ENCODE peak calls at places on chromosome 6, in seven cellular contexts. T is GM13977, S is WTC11, P is choroid plexus epithelial cell, N is BJ, G is heart left ventricle, O is GM12864. V is an unnamed sample.

GRCh38 chr6:3625161-3625979 is 126.1 kb downstream of the PXDC1 start:
- DNase-seq in T (no peak), S (no peak), P (no peak), N (no peak), G (no peak), O (no peak), V (no peak)

GRCh38 chr6:130459316-130459715 is 93.5 kb downstream of the TMEM200A start:
- DNase-seq in T (no peak), S (no peak), P (no peak), N (no peak), G (no peak), O (no peak), V (no peak)

GRCh38 chr6:158475344-158476302 is 84.3 kb upstream of the TMEM181 start:
- DNase-seq in T (peak), S (no peak), P (peak), N (peak), G (no peak), O (peak), V (no peak)

GRCh38 chr6:108446629-108447150 is 114.0 kb upstream of the FOXO3 start:
- DNase-seq in T (no peak), S (no peak), P (peak), N (no peak), G (no peak), O (no peak), V (no peak)

GRCh38 chr6:6057442-6058053 is 50.8 kb upstream of the NRN1 start:
- DNase-seq in T (peak), S (no peak), P (peak), N (no peak), G (no peak), O (peak), V (peak)

GRCh38 chr6:7176208-7176607 is 68.4 kb downstream of the RREB1 start:
- DNase-seq in T (no peak), S (peak), P (no peak), N (no peak), G (peak), O (no peak), V (no peak)

GRCh38 chr6:73579851-73580246 is 59.0 kb upstream of the EEF1A1 start:
- DNase-seq in T (no peak), S (no peak), P (peak), N (peak), G (peak), O (no peak), V (peak)

GRCh38 chr6:168877821-168878282 is 375.8 kb downstream of the THBS2 start:
- DNase-seq in T (no peak), S (no peak), P (no peak), N (no peak), G (no peak), O (no peak), V (no peak)

GRCh38 chr6:34237722-34238506 is 1.2 kb downstream of the HMGA1 start:
- DNase-seq in T (peak), S (peak), P (peak), N (no peak), G (no peak), O (no peak), V (peak)

GRCh38 chr6:126267621-126268020 is 72.3 kb upstream of the CENPW start:
- DNase-seq in T (no peak), S (no peak), P (peak), N (no peak), G (no peak), O (no peak), V (no peak)

GRCh38 chr6:168404560-168404959 is 36.4 kb upstream of the SMOC2 start:
- DNase-seq in T (no peak), S (no peak), P (no peak), N (no peak), G (no peak), O (no peak), V (no peak)

GRCh38 chr6:163370807-163371206 is 43.7 kb upstream of the QKI start:
- DNase-seq in T (no peak), S (no peak), P (no peak), N (no peak), G (no peak), O (no peak), V (no peak)

GRCh38 chr6:43172127-43173007 is 1.3 kb downstream of the SRF start:
- DNase-seq in T (peak), S (peak), P (peak), N (no peak), G (peak), O (no peak), V (peak)

GRCh38 chr6:106528521-106528920 is 100.8 kb downstream of the RTN4IP1 start:
- DNase-seq in T (no peak), S (no peak), P (no peak), N (no peak), G (no peak), O (no peak), V (no peak)

GRCh38 chr6:53707108-53707897 is 41.7 kb upstream of the KLHL31 start:
- DNase-seq in T (no peak), S (no peak), P (no peak), N (no peak), G (no peak), O (no peak), V (no peak)

GRCh38 chr6:30397697-30398096 is 52.7 kb downstream of the RPP21 start:
- DNase-seq in T (no peak), S (peak), P (no peak), N (no peak), G (no peak), O (no peak), V (no peak)

GRCh38 chr6:15536201-15536955 is 126.5 kb downstream of the DTNBP1 start:
- DNase-seq in T (no peak), S (no peak), P (no peak), N (no peak), G (no peak), O (no peak), V (no peak)

GRCh38 chr6:34374112-34374907 is 18.2 kb downstream of the NUDT3 start:
- DNase-seq in T (no peak), S (no peak), P (no peak), N (no peak), G (no peak), O (no peak), V (no peak)

GRCh38 chr6:136723780-136724179 is 68.5 kb downstream of the MAP3K5 start:
- DNase-seq in T (no peak), S (no peak), P (no peak), N (no peak), G (no peak), O (peak), V (no peak)

GRCh38 chr6:41036188-41036587 is 2.8 kb downstream of the UNC5CL start:
- DNase-seq in T (no peak), S (no peak), P (no peak), N (no peak), G (no peak), O (no peak), V (no peak)

GRCh38 chr6:133891814-133892443 is 3.0 kb downstream of the TCF21 start:
- DNase-seq in T (peak), S (no peak), P (no peak), N (no peak), G (no peak), O (no peak), V (no peak)

GRCh38 chr6:150770631-150771030 is 94.9 kb upstream of the MTHFD1L start:
- DNase-seq in T (no peak), S (no peak), P (no peak), N (no peak), G (no peak), O (no peak), V (no peak)
- TF ChIP-seq CTCF in T (no peak), S (no peak), P (no peak), N (no peak), G (no peak), O (no peak), V (no peak)

DNA sequence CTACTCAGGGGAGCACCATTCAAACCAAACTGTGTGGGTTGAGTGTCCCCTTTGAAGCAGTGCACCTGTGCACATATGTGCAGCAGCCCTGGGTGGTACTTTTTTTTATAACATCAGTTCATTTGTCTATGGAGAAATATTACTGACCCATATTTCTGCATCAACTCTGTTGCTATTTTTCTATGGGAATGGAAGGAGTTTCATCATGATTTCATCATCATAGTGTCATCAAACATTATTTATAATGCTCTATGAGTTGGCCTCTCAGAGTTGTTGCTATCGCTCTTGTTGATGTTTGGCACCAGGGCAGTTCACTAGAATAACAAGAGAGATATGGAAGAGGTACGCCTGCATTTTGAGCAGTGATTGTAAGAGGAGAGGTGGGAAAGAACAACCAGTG is 457.5 kb downstream of the TFAP2A start:
- DNase-seq in T (no peak), S (no peak), P (no peak), N (no peak), G (no peak), O (no peak), V (no peak)
- TF ChIP-seq CTCF in T (no peak), S (no peak), P (no peak), N (no peak), G (no peak), O (no peak), V (no peak)

GRCh38 chr6:11764250-11764604 is 14.4 kb downstream of the ADTRP start:
- DNase-seq in T (no peak), S (no peak), P (no peak), N (no peak), G (no peak), O (no peak), V (no peak)

GRCh38 chr6:11763460-11764249 is 14.9 kb downstream of the ADTRP start:
- DNase-seq in T (no peak), S (no peak), P (peak), N (no peak), G (no peak), O (no peak), V (no peak)

GRCh38 chr6:11766589-11767450 is 11.8 kb downstream of the ADTRP start:
- DNase-seq in T (no peak), S (no peak), P (peak), N (peak), G (no peak), O (no peak), V (no peak)

GRCh38 chr6:11767458-11767857 is 11.1 kb downstream of the ADTRP start:
- DNase-seq in T (no peak), S (no peak), P (no peak), N (no peak), G (no peak), O (no peak), V (no peak)

GRCh38 chr6:11766056-11766455 is 12.5 kb downstream of the ADTRP start:
- DNase-seq in T (no peak), S (no peak), P (peak), N (no peak), G (no peak), O (no peak), V (no peak)
- TF ChIP-seq CTCF in T (no peak), S (no peak), P (peak), N (peak), G (no peak), O (peak), V (no peak)

GRCh38 chr6:131924881-131925474 is 26.2 kb downstream of the CCN2 start:
- DNase-seq in T (peak), S (no peak), P (peak), N (no peak), G (no peak), O (no peak), V (no peak)

GRCh38 chr6:131931063-131931745 is 20.0 kb downstream of the CCN2 start:
- DNase-seq in T (no peak), S (no peak), P (peak), N (no peak), G (no peak), O (no peak), V (no peak)

GRCh38 chr6:131923356-131923755 is 27.8 kb downstream of the CCN2 start:
- DNase-seq in T (peak), S (peak), P (peak), N (no peak), G (no peak), O (peak), V (peak)

GRCh38 chr6:131929227-131929626 is 21.9 kb downstream of the CCN2 start:
- DNase-seq in T (no peak), S (no peak), P (no peak), N (no peak), G (no peak), O (no peak), V (no peak)
- TF ChIP-seq CTCF in T (peak), S (no peak), P (peak), N (no peak), G (no peak), O (peak), V (peak)

DNA sequence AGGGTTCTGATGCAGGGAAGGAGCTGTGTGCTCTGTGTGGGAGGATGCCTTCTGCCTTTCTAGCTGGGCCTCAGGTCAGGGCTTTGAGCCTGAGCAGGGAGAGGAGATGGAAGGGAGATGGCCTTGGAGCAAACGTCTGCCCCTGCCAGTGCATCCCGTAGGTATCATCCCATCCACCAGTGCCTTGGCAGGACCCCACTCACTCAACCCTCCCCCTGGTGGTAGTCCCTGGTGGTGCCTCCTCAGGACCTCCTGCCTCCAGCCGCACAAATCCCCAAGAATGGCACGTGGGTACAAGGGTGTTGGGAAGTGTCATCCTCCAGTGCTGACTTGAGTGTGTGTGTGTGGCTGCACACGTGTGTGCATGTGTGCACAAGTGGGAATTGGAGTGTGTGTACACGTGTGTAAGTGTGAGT is 23.1 kb upstream of the MICB start:
- DNase-seq in T (no peak), S (peak), P (no peak), N (no peak), G (no peak), O (no peak), V (no peak)
- TF ChIP-seq CTCF in T (peak), S (peak), P (peak), N (peak), G (peak), O (peak), V (peak)

GRCh38 chr6:152993847-152994246 is 8.7 kb downstream of the MTRF1L start:
- DNase-seq in T (no peak), S (no peak), P (no peak), N (no peak), G (no peak), O (no peak), V (no peak)

DNA sequence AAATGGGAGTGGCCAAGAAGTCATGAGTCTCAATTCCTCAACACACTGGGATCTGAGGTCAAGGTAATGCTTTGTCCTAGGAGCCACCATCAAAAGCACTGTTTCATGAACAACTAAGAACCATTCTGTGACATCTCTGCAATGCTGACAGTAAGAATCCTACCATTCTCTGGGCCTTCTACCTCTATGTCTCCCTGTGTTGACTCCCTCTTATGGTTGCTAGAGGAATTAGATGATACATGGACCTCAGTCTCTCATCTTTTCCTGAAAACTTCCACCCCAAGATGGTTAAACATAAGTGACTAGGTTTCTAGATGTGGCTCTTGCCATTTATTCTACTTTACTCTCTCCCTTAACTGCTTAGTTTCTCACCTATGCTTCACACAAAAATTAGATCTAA is 9.1 kb downstream of the MTRF1L start:
- DNase-seq in T (no peak), S (no peak), P (peak), N (no peak), G (no peak), O (no peak), V (no peak)
- TF ChIP-seq CTCF in T (no peak), S (no peak), P (peak), N (no peak), G (no peak), O (peak), V (no peak)

DNA sequence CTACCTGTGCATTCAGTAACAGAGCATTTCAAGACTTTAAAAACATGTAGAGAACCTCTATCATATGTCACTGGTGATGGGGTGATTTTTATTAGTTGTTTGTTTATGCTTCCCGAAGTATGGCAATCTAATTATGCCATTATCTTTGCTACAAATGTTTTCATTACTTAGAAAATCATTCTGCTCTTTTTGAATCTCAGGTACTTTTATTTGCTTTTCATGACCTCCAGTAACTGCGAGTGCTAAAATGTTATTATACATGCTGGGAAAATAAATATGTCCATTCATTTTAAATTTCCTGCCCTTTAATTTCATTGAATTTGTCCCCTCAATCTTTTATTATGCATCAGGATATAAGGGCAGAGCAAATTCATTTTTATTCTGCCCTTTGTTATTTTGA is 515.7 kb downstream of the NKAIN2 start:
- DNase-seq in T (no peak), S (no peak), P (no peak), N (no peak), G (no peak), O (no peak), V (no peak)
- TF ChIP-seq CTCF in T (no peak), S (no peak), P (no peak), N (no peak), G (no peak), O (no peak), V (no peak)

GRCh38 chr6:69933239-69933638 is 66.9 kb downstream of the COL19A1 start:
- DNase-seq in T (no peak), S (no peak), P (peak), N (no peak), G (no peak), O (no peak), V (no peak)
- TF ChIP-seq CTCF in T (no peak), S (no peak), P (no peak), N (no peak), G (no peak), O (no peak), V (no peak)

DNA sequence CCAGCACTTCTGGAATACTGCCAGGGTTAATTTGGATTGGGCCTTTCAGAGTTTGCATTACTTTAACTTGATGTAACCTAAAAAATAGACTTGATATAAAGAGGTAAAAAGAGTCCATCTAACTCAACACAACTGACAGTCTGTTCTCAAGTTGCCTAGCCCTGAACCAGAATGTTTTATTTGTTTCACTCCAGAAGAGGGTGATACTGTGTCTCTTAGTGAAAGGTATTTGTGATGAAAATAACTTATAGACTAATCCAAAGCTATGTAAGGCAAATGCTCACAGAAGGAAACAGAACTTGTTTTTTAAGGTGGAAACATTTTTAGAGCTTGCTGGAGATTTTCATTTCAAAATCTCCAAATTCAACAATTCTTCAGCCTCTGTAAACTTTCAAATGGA is 469.1 kb upstream of the RUNX2 start:
- DNase-seq in T (no peak), S (no peak), P (peak), N (no peak), G (no peak), O (no peak), V (no peak)
- TF ChIP-seq CTCF in T (no peak), S (no peak), P (peak), N (no peak), G (no peak), O (no peak), V (no peak)

V was measured in endothelial cell.